ENCODE peak calls at places on chromosomes 6 and 20, in eight cellular contexts. X, Y, W, T, C, B, V and I are unnamed samples.

GRCh38 chr6:71321344-71321743 is 32.7 kb downstream of the OGFRL1 start:
- DNase-seq in X (peak; percentile 7), Y (no peak), W (no peak), T (no peak), C (no peak), B (no peak), V (no peak), I (no peak)

GRCh38 chr6:2754911-2755310 is 4.2 kb upstream of the MYLK4 start:
- DNase-seq in X (no peak), Y (no peak), W (no peak), T (no peak), C (no peak), B (no peak), V (no peak), I (no peak)

GRCh38 chr6:13427838-13428527 is 59.4 kb downstream of the GFOD1 start:
- DNase-seq in X (no peak), Y (no peak), W (no peak), T (no peak), C (no peak), B (no peak), V (peak; percentile 92), I (no peak)

GRCh38 chr6:154337423-154338005 is 19.1 kb downstream of the IPCEF1 start:
- DNase-seq in X (no peak), Y (no peak), W (no peak), T (no peak), C (no peak), B (no peak), V (no peak), I (no peak)

GRCh38 chr6:157392927-157393666 is 12.1 kb downstream of the ZDHHC14 start:
- DNase-seq in X (no peak), Y (no peak), W (no peak), T (no peak), C (no peak), B (no peak), V (no peak), I (peak; percentile 56)

GRCh38 chr20:52937701-52938100 is 34.5 kb upstream of the TSHZ2 start:
- DNase-seq in X (no peak), Y (no peak), W (no peak), T (no peak), C (peak; percentile 5), B (no peak), V (no peak), I (no peak)

GRCh38 chr6:40373267-40373666 is 213.9 kb downstream of the LRFN2 start:
- DNase-seq in X (no peak), Y (no peak), W (no peak), T (no peak), C (no peak), B (no peak), V (no peak), I (no peak)

GRCh38 chr6:357261-357790 is 34.2 kb upstream of the IRF4 start:
- DNase-seq in X (no peak), Y (no peak), W (no peak), T (no peak), C (no peak), B (no peak), V (no peak), I (no peak)

GRCh38 chr6:131954775-131955107 is 3.6 kb upstream of the CCN2 start:
- DNase-seq in X (peak; percentile 86), Y (peak; percentile 29), W (peak; percentile 100), T (peak; percentile 43), C (peak; percentile 99), B (no peak), V (no peak), I (peak; percentile 100)

GRCh38 chr6:154127638-154128037 is 88.6 kb downstream of the OPRM1 start:
- DNase-seq in X (no peak), Y (no peak), W (no peak), T (no peak), C (no peak), B (no peak), V (no peak), I (no peak)

GRCh38 chr6:41724638-41725501 is 10.5 kb downstream of the TFEB start:
- DNase-seq in X (no peak), Y (no peak), W (no peak), T (no peak), C (no peak), B (no peak), V (no peak), I (no peak)

GRCh38 chr20:54648421-54649142 is 173.2 kb downstream of the DOK5 start:
- DNase-seq in X (no peak), Y (no peak), W (no peak), T (no peak), C (no peak), B (no peak), V (no peak), I (no peak)

GRCh38 chr6:1424306-1424927 is 35.0 kb downstream of the FOXF2 start:
- DNase-seq in X (peak; percentile 83), Y (no peak), W (peak; percentile 59), T (no peak), C (peak; percentile 57), B (no peak), V (no peak), I (peak; percentile 65)

GRCh38 chr6:20839624-20840023 is 305.4 kb downstream of the CDKAL1 start:
- DNase-seq in X (no peak), Y (no peak), W (no peak), T (no peak), C (no peak), B (no peak), V (no peak), I (no peak)

GRCh38 chr20:61765871-61766654 is 299.6 kb downstream of the TAF4 start:
- DNase-seq in X (no peak), Y (no peak), W (no peak), T (no peak), C (no peak), B (peak; percentile 31), V (no peak), I (no peak)

GRCh38 chr6:145374566-145374965 is 360.8 kb downstream of the EPM2A start:
- DNase-seq in X (no peak), Y (no peak), W (no peak), T (no peak), C (no peak), B (no peak), V (no peak), I (no peak)

GRCh38 chr6:145370559-145370958 is 364.8 kb downstream of the EPM2A start:
- DNase-seq in X (no peak), Y (no peak), W (no peak), T (no peak), C (no peak), B (no peak), V (no peak), I (no peak)

GRCh38 chr6:145373826-145374225 is 361.5 kb downstream of the EPM2A start:
- DNase-seq in X (no peak), Y (no peak), W (no peak), T (no peak), C (no peak), B (no peak), V (no peak), I (no peak)

GRCh38 chr6:145368075-145368474 is 367.2 kb downstream of the EPM2A start:
- DNase-seq in X (no peak), Y (no peak), W (peak; percentile 18), T (no peak), C (no peak), B (no peak), V (no peak), I (no peak)

GRCh38 chr6:145372671-145373123 is 362.6 kb downstream of the EPM2A start:
- DNase-seq in X (peak; percentile 3), Y (no peak), W (peak; percentile 86), T (peak; percentile 70), C (peak; percentile 37), B (no peak), V (no peak), I (peak; percentile 84)
- H3K4me3 ChIP-seq in X (no peak overlapping the region), Y (peak overlapping the region; percentile 64), W (peak overlapping the region; percentile 42), T (peak overlapping the region; percentile 36), C (no peak overlapping the region), B (peak overlapping the region; percentile 23), V (no peak overlapping the region), I (peak overlapping the region; percentile 24)

GRCh38 chr20:4817230-4817671 is 95.5 kb downstream of the PRND start:
- DNase-seq in X (peak; percentile 84), Y (no peak), W (no peak), T (no peak), C (no peak), B (no peak), V (no peak), I (peak; percentile 42)
- TF ChIP-seq CTCF in X (peak; percentile 64), Y (no peak), W (no peak), T (no peak), C (no peak), B (no peak), V (no peak), I (peak; percentile 3)

GRCh38 chr20:63534427-63534830 is 2.7 kb downstream of the PTK6 start:
- DNase-seq in X (no peak), Y (no peak), W (no peak), T (no peak), C (no peak), B (no peak), V (peak; percentile 13), I (no peak)

GRCh38 chr20:63536997-63537524 is at the start of gene PTK6:
- DNase-seq in X (peak; percentile 75), Y (no peak), W (no peak), T (no peak), C (no peak), B (no peak), V (no peak), I (no peak)

GRCh38 chr20:63537525-63538203 is 488 bp upstream of the PTK6 start:
- DNase-seq in X (peak; percentile 98), Y (no peak), W (peak; percentile 91), T (peak; percentile 86), C (peak; percentile 80), B (no peak), V (peak; percentile 95), I (peak; percentile 89)

GRCh38 chr20:63534831-63535651 is 2.1 kb downstream of the PTK6 start:
- DNase-seq in X (no peak), Y (no peak), W (no peak), T (no peak), C (no peak), B (no peak), V (peak; percentile 32), I (no peak)

GRCh38 chr20:63536241-63536977 is 767 bp downstream of the PTK6 start:
- DNase-seq in X (peak; percentile 72), Y (no peak), W (peak; percentile 30), T (no peak), C (peak; percentile 37), B (no peak), V (peak; percentile 13), I (peak; percentile 26)
- H3K4me3 ChIP-seq in X (peak overlapping the region; percentile 84), Y (no peak overlapping the region), W (no peak overlapping the region), T (no peak overlapping the region), C (no peak overlapping the region), B (no peak overlapping the region), V (peak overlapping the region; percentile 63), I (no peak overlapping the region)

GRCh38 chr6:170262481-170263088 is 28.3 kb downstream of the DLL1 start:
- DNase-seq in X (no peak), Y (no peak), W (no peak), T (no peak), C (no peak), B (peak; percentile 67), V (no peak), I (no peak)

GRCh38 chr6:170258395-170258794 is 32.5 kb downstream of the DLL1 start:
- DNase-seq in X (no peak), Y (no peak), W (no peak), T (no peak), C (no peak), B (no peak), V (no peak), I (no peak)

GRCh38 chr6:170261643-170262480 is 29.0 kb downstream of the DLL1 start:
- DNase-seq in X (no peak), Y (no peak), W (no peak), T (no peak), C (no peak), B (no peak), V (no peak), I (no peak)

GRCh38 chr6:170259301-170259700 is 31.6 kb downstream of the DLL1 start:
- DNase-seq in X (no peak), Y (no peak), W (no peak), T (no peak), C (no peak), B (no peak), V (no peak), I (no peak)

GRCh38 chr6:170260686-170261085 is 30.2 kb downstream of the DLL1 start:
- DNase-seq in X (peak; percentile 31), Y (no peak), W (no peak), T (no peak), C (no peak), B (no peak), V (no peak), I (no peak)
- TF ChIP-seq CTCF in X (peak; percentile 41), Y (no peak), W (no peak), T (no peak), C (peak; percentile 8), B (no peak), V (peak; percentile 9), I (no peak)